ENCODE peak calls at places on chromosomes 4 and X, in five cellular contexts. P is SK-N-SH, W is K562, Z is H1, I is GM12878. F is an unnamed sample.

GRCh38 chr4:6345866-6346265 is 76.2 kb downstream of the WFS1 start:
- DNase-seq in Z (no peak), P (no peak), W (no peak), I (no peak), F (no peak)

GRCh38 chr4:8393593-8394038 is 46.9 kb downstream of the ACOX3 start:
- DNase-seq in P (peak; percentile 89), W (no peak), I (no peak), Z (no peak), F (no peak)

GRCh38 chr4:83772680-83773079 is 236.8 kb downstream of the GPAT3 start:
- DNase-seq in Z (no peak), P (no peak), W (no peak), I (no peak), F (no peak)

GRCh38 chr4:53656421-53656981 is 65.2 kb upstream of the LNX1 start:
- DNase-seq in P (no peak), I (no peak), Z (no peak), W (no peak), F (no peak)

GRCh38 chr4:114807759-114808404 is 209.3 kb downstream of the UGT8 start:
- DNase-seq in I (no peak), Z (peak; percentile 64), W (peak; percentile 62), P (peak; percentile 38), F (no peak)

GRCh38 chr4:7956306-7957112 is 16.8 kb upstream of the AFAP1 start:
- DNase-seq in P (peak; percentile 34), I (no peak), Z (no peak), W (no peak), F (no peak)

GRCh38 chr4:151785484-151786157 is 24.8 kb upstream of the GATB start:
- DNase-seq in Z (no peak), I (no peak), P (no peak), W (no peak), F (no peak)

GRCh38 chr4:154491341-154491679 is 289 bp downstream of the DCHS2 start:
- DNase-seq in Z (no peak), W (no peak), I (no peak), P (peak; percentile 35), F (no peak)

GRCh38 chr4:163127621-163128020 is 39.1 kb downstream of the NAF1 start:
- DNase-seq in I (no peak), Z (no peak), W (no peak), P (no peak), F (no peak)

GRCh38 chr4:140662082-140662869 is 93.5 kb upstream of the UCP1 start:
- DNase-seq in P (no peak), Z (no peak), W (no peak), I (no peak), F (peak; percentile 16)

GRCh38 chrX:114162068-114162735 is 421.7 kb upstream of the HTR2C start:
- DNase-seq in P (no peak), Z (peak; percentile 69), I (no peak), W (no peak), F (no peak)

GRCh38 chrX:96693407-96693806 is 8.8 kb downstream of the DIAPH2 start:
- DNase-seq in W (no peak), I (no peak), Z (no peak), P (no peak), F (no peak)

GRCh38 chrX:23782863-23783568 is at the start of gene SAT1:
- DNase-seq in W (peak; percentile 90), I (peak; percentile 65), P (peak; percentile 91), Z (peak; percentile 92), F (peak; percentile 67)
- H3K27ac ChIP-seq in W (peak within 1 kb of the TSS; percentile 92), I (peak within 1 kb of the TSS; percentile 82), P (no peak within 1 kb of the TSS), Z (no peak within 1 kb of the TSS), F (peak within 1 kb of the TSS; percentile 91)

GRCh38 chr4:71711985-71712348 is 71.9 kb downstream of the GC start:
- DNase-seq in Z (no peak), P (no peak), W (no peak), I (no peak), F (no peak)

GRCh38 chr4:71709961-71710360 is 73.9 kb downstream of the GC start:
- DNase-seq in W (no peak), I (no peak), Z (no peak), P (no peak), F (no peak)

GRCh38 chr4:71711044-71711984 is 72.6 kb downstream of the GC start:
- DNase-seq in P (no peak), W (no peak), I (no peak), Z (no peak), F (no peak)

DNA sequence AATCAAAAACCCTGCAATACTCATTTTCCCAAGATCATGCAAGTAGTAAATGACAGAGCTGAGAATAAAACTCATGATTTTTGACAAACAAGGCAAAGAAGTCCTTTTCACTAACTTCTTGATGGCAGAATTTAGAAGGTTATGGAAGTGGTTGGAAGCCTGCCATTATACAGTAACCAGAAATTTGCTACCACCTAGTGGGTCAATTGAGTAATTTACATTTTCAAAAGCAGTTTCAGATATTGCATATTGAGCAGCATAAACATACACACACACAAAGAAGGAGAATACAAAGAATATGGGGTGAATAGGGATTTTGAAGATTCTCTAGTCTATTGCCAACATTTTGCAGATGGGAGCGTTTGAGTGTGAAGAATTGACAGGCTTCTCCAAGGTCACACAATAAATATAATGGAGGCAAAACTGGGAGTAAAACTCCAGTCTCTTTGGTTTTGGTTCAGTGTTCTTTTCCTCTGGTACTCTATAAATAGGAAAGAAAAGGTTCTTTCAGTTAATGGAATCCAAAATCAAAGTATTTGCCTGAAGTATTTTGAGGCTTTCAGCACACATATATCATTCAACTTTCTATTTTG is 70.2 kb downstream of the GC start:
- DNase-seq in P (peak; percentile 4), I (no peak), Z (no peak), W (peak; percentile 20), F (no peak)
- TF ChIP-seq GABPA in P (no peak), I (no peak), Z (no peak), W (no peak), F (no peak)

GRCh38 chr4:3306465-3306864 is 13.6 kb downstream of the RGS12 start:
- DNase-seq in P (no peak), W (no peak), Z (no peak), I (no peak), F (no peak)

GRCh38 chr4:3304831-3305609 is 12.2 kb downstream of the RGS12 start:
- DNase-seq in Z (no peak), P (peak; percentile 76), I (no peak), W (no peak), F (no peak)

GRCh38 chr4:3307060-3307459 is 14.2 kb downstream of the RGS12 start:
- DNase-seq in Z (no peak), W (no peak), P (no peak), I (no peak), F (no peak)

GRCh38 chr4:3307486-3307885 is 14.7 kb downstream of the RGS12 start:
- DNase-seq in P (no peak), I (no peak), W (no peak), Z (no peak), F (no peak)

GRCh38 chr4:3305610-3306371 is 13.0 kb downstream of the RGS12 start:
- DNase-seq in Z (no peak), W (no peak), P (no peak), I (no peak), F (peak; percentile 52)
- H3K27ac ChIP-seq in Z (no peak overlapping the region), W (no peak overlapping the region), P (no peak overlapping the region), I (no peak overlapping the region), F (no peak overlapping the region)

GRCh38 chrX:134163836-134164235 is 73.1 kb upstream of the CCDC160 start:
- DNase-seq in Z (no peak), I (no peak), P (no peak), W (no peak), F (no peak)
- TF ChIP-seq GABPA in Z (no peak), I (no peak), P (no peak), W (no peak), F (no peak)

GRCh38 chr4:118761387-118762016 is 74.4 kb downstream of the SEC24D start:
- DNase-seq in W (no peak), Z (no peak), I (no peak), P (no peak), F (no peak)

GRCh38 chr4:118760493-118760892 is 75.3 kb downstream of the METTL14 start:
- DNase-seq in W (no peak), Z (no peak), P (no peak), I (peak; percentile 25), F (no peak)

GRCh38 chr4:118762753-118763477 is 73.0 kb downstream of the SEC24D start:
- DNase-seq in Z (no peak), I (no peak), W (no peak), P (no peak), F (no peak)

GRCh38 chr4:118760092-118760491 is 74.9 kb downstream of the METTL14 start:
- DNase-seq in P (no peak), Z (no peak), W (no peak), I (no peak), F (no peak)

GRCh38 chr4:118762146-118762545 is 73.8 kb downstream of the SEC24D start:
- DNase-seq in I (no peak), Z (no peak), P (peak; percentile 25), W (no peak), F (no peak)
- H3K27ac ChIP-seq in I (no peak overlapping the region), Z (no peak overlapping the region), P (peak overlapping the region; percentile 99), W (no peak overlapping the region), F (no peak overlapping the region)

GRCh38 chr4:42397635-42398447 is 553 bp downstream of the SHISA3 start:
- DNase-seq in P (peak; percentile 81), W (no peak), Z (peak; percentile 77), I (no peak), F (peak; percentile 11)
- TF ChIP-seq GABPA in P (no peak), W (no peak), Z (no peak), I (no peak), F (no peak)

GRCh38 chr4:184016742-184017668 is 111.9 kb downstream of the STOX2 start:
- DNase-seq in W (no peak), Z (no peak), P (peak; percentile 71), I (no peak), F (no peak)

GRCh38 chr4:184021389-184021788 is 116.3 kb downstream of the STOX2 start:
- DNase-seq in Z (no peak), I (no peak), W (no peak), P (no peak), F (no peak)

GRCh38 chr4:184024637-184025036 is 119.5 kb downstream of the STOX2 start:
- DNase-seq in Z (no peak), W (no peak), P (no peak), I (no peak), F (no peak)

GRCh38 chr4:184019084-184019483 is 114.0 kb downstream of the STOX2 start:
- DNase-seq in I (no peak), P (no peak), W (no peak), Z (no peak), F (no peak)

GRCh38 chr4:184019667-184020665 is 114.9 kb downstream of the STOX2 start:
- DNase-seq in P (no peak), Z (no peak), W (no peak), I (no peak), F (no peak)
- H3K27ac ChIP-seq in P (no peak overlapping the region), Z (no peak overlapping the region), W (no peak overlapping the region), I (no peak overlapping the region), F (no peak overlapping the region)

GRCh38 chrX:69189972-69190371 is 24.7 kb upstream of the PJA1 start:
- DNase-seq in Z (no peak), W (no peak), P (no peak), I (no peak), F (no peak)

GRCh38 chrX:69186651-69187050 is 21.4 kb upstream of the PJA1 start:
- DNase-seq in W (no peak), I (no peak), Z (no peak), P (no peak), F (no peak)

GRCh38 chrX:69182818-69183375 is 17.6 kb upstream of the PJA1 start:
- DNase-seq in P (no peak), I (no peak), Z (no peak), W (no peak), F (no peak)

GRCh38 chrX:69185886-69186285 is 20.6 kb upstream of the PJA1 start:
- DNase-seq in I (no peak), P (no peak), W (no peak), Z (no peak), F (no peak)
- TF ChIP-seq GABPA in I (no peak), P (no peak), W (no peak), Z (no peak), F (no peak)

GRCh38 chr4:38570647-38571326 is 93.2 kb upstream of the KLF3 start:
- DNase-seq in P (no peak), W (no peak), I (no peak), Z (no peak), F (no peak)
- H3K27ac ChIP-seq in P (no peak overlapping the region), W (no peak overlapping the region), I (no peak overlapping the region), Z (no peak overlapping the region), F (no peak overlapping the region)

F was measured in HL-60.